ENCODE peak calls at places on chromosomes 3 and 15, in four cellular contexts. One of them, this sample, is unnamed.

GRCh38 chr3:144036498-144036897 is 64.9 kb downstream of the DIPK2A start:
- DNase-seq in transverse colon: no peak
- DNase-seq in SK-N-SH: no peak
- DNase-seq in Caco-2: no peak
- DNase-seq in this sample: no peak

GRCh38 chr15:64515825-64516224 is 55.4 kb downstream of the ZNF609 start:
- DNase-seq in transverse colon: no peak
- DNase-seq in SK-N-SH: no peak
- DNase-seq in Caco-2: no peak
- DNase-seq in this sample: no peak

GRCh38 chr3:61060421-61060861 is 190.8 kb downstream of the FHIT start:
- DNase-seq in transverse colon: no peak
- DNase-seq in SK-N-SH: no peak
- DNase-seq in Caco-2: no peak
- DNase-seq in this sample: no peak

GRCh38 chr3:195616681-195617080 is 32.9 kb upstream of the APOD start:
- DNase-seq in transverse colon: no peak
- DNase-seq in SK-N-SH: no peak
- DNase-seq in Caco-2: no peak
- DNase-seq in this sample: no peak

GRCh38 chr3:34212175-34212574 is 413.7 kb downstream of the PDCD6IP start:
- DNase-seq in transverse colon: no peak
- DNase-seq in SK-N-SH: no peak
- DNase-seq in Caco-2: no peak
- DNase-seq in this sample: no peak

GRCh38 chr15:62591842-62592838 is 427.1 kb upstream of the C2CD4B start:
- DNase-seq in transverse colon: no peak
- DNase-seq in SK-N-SH: no peak
- DNase-seq in Caco-2: no peak
- DNase-seq in this sample: no peak

GRCh38 chr3:135992072-135992471 is 26.5 kb downstream of the PPP2R3A start:
- DNase-seq in transverse colon: no peak
- DNase-seq in SK-N-SH: no peak
- DNase-seq in Caco-2: no peak
- DNase-seq in this sample: no peak

GRCh38 chr3:125644036-125645025 is 49.0 kb upstream of the OSBPL11 start:
- DNase-seq in transverse colon: peak; percentile 39
- DNase-seq in SK-N-SH: no peak
- DNase-seq in Caco-2: no peak
- DNase-seq in this sample: peak; percentile 23

GRCh38 chr15:26773917-26774316 is 1.1 kb upstream of the GABRB3 start:
- DNase-seq in transverse colon: no peak
- DNase-seq in SK-N-SH: no peak
- DNase-seq in Caco-2: no peak
- DNase-seq in this sample: peak; percentile 69

GRCh38 chr15:94893091-94893490 is 661.7 kb downstream of the MCTP2 start:
- DNase-seq in transverse colon: no peak
- DNase-seq in SK-N-SH: no peak
- DNase-seq in Caco-2: no peak
- DNase-seq in this sample: no peak

GRCh38 chr15:94882071-94882712 is 650.8 kb downstream of the MCTP2 start:
- DNase-seq in transverse colon: no peak
- DNase-seq in SK-N-SH: no peak
- DNase-seq in Caco-2: no peak
- DNase-seq in this sample: no peak

GRCh38 chr15:94887406-94887805 is 656.0 kb downstream of the MCTP2 start:
- DNase-seq in transverse colon: no peak
- DNase-seq in SK-N-SH: no peak
- DNase-seq in Caco-2: no peak
- DNase-seq in this sample: no peak
- TF ChIP-seq CTCF in transverse colon: no peak
- TF ChIP-seq CTCF in SK-N-SH: no peak
- TF ChIP-seq CTCF in Caco-2: no peak
- TF ChIP-seq CTCF in this sample: no peak

GRCh38 chr15:79981861-79982455 is 11.0 kb upstream of the BCL2A1 start:
- DNase-seq in transverse colon: no peak
- DNase-seq in SK-N-SH: peak; percentile 19
- DNase-seq in Caco-2: no peak
- DNase-seq in this sample: no peak

GRCh38 chr15:79977431-79977940 is 6.5 kb upstream of the BCL2A1 start:
- DNase-seq in transverse colon: peak; percentile 14
- DNase-seq in SK-N-SH: no peak
- DNase-seq in Caco-2: no peak
- DNase-seq in this sample: no peak

GRCh38 chr15:79978694-79979519 is 7.9 kb upstream of the BCL2A1 start:
- DNase-seq in transverse colon: no peak
- DNase-seq in SK-N-SH: no peak
- DNase-seq in Caco-2: no peak
- DNase-seq in this sample: no peak

GRCh38 chr15:79973445-79974180 is 2.6 kb upstream of the BCL2A1 start:
- DNase-seq in transverse colon: no peak
- DNase-seq in SK-N-SH: no peak
- DNase-seq in Caco-2: no peak
- DNase-seq in this sample: no peak

GRCh38 chr15:79978260-79978659 is 7.3 kb upstream of the BCL2A1 start:
- DNase-seq in transverse colon: no peak
- DNase-seq in SK-N-SH: no peak
- DNase-seq in Caco-2: no peak
- DNase-seq in this sample: no peak
- H3K4me1 ChIP-seq in transverse colon: no peaks in the 10 kb centered on the region
- H3K4me1 ChIP-seq in SK-N-SH: peaks cover 2% of the 10 kb centered on the region
- H3K4me1 ChIP-seq in Caco-2: peaks cover 10% of the 10 kb centered on the region
- H3K4me1 ChIP-seq in this sample: no peaks in the 10 kb centered on the region

GRCh38 chr15:84797801-84798200 is 19.4 kb upstream of the ALPK3 start:
- DNase-seq in transverse colon: no peak
- DNase-seq in SK-N-SH: no peak
- DNase-seq in Caco-2: no peak
- DNase-seq in this sample: no peak
- H3K36me3 ChIP-seq in transverse colon: no peaks in the 10 kb centered on the region
- H3K36me3 ChIP-seq in SK-N-SH: peaks cover 65% of the 10 kb centered on the region
- H3K36me3 ChIP-seq in Caco-2: no peaks in the 10 kb centered on the region
- H3K36me3 ChIP-seq in this sample: no peaks in the 10 kb centered on the region

GRCh38 chr15:71125831-71126453 is 10.7 kb downstream of the THSD4 start:
- DNase-seq in transverse colon: no peak
- DNase-seq in SK-N-SH: peak; percentile 45
- DNase-seq in Caco-2: no peak
- DNase-seq in this sample: peak; percentile 21
- TF ChIP-seq CTCF in transverse colon: no peak
- TF ChIP-seq CTCF in SK-N-SH: peak; percentile 26
- TF ChIP-seq CTCF in Caco-2: peak; percentile 27
- TF ChIP-seq CTCF in this sample: peak; percentile 32

GRCh38 chr3:177724020-177724638 is 526.8 kb upstream of the TBL1XR1 start:
- DNase-seq in transverse colon: peak; percentile 38
- DNase-seq in SK-N-SH: no peak
- DNase-seq in Caco-2: no peak
- DNase-seq in this sample: no peak

GRCh38 chr3:177725165-177725564 is 527.9 kb upstream of the TBL1XR1 start:
- DNase-seq in transverse colon: no peak
- DNase-seq in SK-N-SH: no peak
- DNase-seq in Caco-2: no peak
- DNase-seq in this sample: no peak

GRCh38 chr3:177726807-177727206 is 529.5 kb upstream of the TBL1XR1 start:
- DNase-seq in transverse colon: no peak
- DNase-seq in SK-N-SH: no peak
- DNase-seq in Caco-2: no peak
- DNase-seq in this sample: no peak

GRCh38 chr3:177721864-177722370 is 524.6 kb upstream of the TBL1XR1 start:
- DNase-seq in transverse colon: no peak
- DNase-seq in SK-N-SH: no peak
- DNase-seq in Caco-2: no peak
- DNase-seq in this sample: no peak

DNA sequence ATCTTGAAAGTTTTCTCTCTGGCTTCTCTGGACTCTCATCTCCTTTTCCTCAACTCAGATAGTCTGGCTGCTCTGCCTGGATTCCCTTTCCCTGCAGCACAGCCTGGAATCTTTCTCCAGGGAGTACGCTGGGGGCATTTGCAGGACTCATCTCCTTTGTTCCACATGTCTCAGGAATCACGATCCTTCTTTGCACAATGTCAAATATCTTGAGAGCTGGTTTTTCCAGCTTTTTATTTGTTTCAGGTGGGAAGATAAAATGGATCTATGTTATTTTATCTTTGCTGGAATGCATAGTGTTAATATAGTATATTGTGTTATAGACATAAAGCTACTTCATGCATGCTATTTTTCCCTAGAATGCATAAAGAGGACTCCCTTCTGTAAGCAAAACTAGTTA is 525.1 kb upstream of the TBL1XR1 start:
- DNase-seq in transverse colon: no peak
- DNase-seq in SK-N-SH: no peak
- DNase-seq in Caco-2: no peak
- DNase-seq in this sample: no peak
- H3K4me1 ChIP-seq in transverse colon: peaks cover 5% of the 10 kb centered on the region
- H3K4me1 ChIP-seq in SK-N-SH: peaks cover 5% of the 10 kb centered on the region
- H3K4me1 ChIP-seq in Caco-2: peaks cover 3% of the 10 kb centered on the region
- H3K4me1 ChIP-seq in this sample: peaks cover 7% of the 10 kb centered on the region

GRCh38 chr15:77066961-77067690 is 3.8 kb downstream of the TSPAN3 start:
- DNase-seq in transverse colon: no peak
- DNase-seq in SK-N-SH: no peak
- DNase-seq in Caco-2: no peak
- DNase-seq in this sample: no peak
- H3K36me3 ChIP-seq in transverse colon: no peaks in the 10 kb centered on the region
- H3K36me3 ChIP-seq in SK-N-SH: peaks cover 15% of the 10 kb centered on the region
- H3K36me3 ChIP-seq in Caco-2: no peaks in the 10 kb centered on the region
- H3K36me3 ChIP-seq in this sample: no peaks in the 10 kb centered on the region